ENCODE peak calls at places on chromosome 13, in eight cellular contexts. A, G, V, U, W, H, I and T are unnamed samples.

GRCh38 chr13:94947965-94948371 is 235.6 kb upstream of the SOX21 start:
- DNase-seq in V (no peak), I (no peak), A (no peak), U (no peak), W (no peak), H (no peak), G (no peak), T (no peak)

GRCh38 chr13:99196466-99197256 is 4.0 kb upstream of the UBAC2 start:
- DNase-seq in H (no peak), A (no peak), G (no peak), W (no peak), I (no peak), U (no peak), V (no peak), T (no peak)

GRCh38 chr13:77533875-77534788 is 1.4 kb upstream of the SCEL start:
- DNase-seq in A (no peak), U (no peak), I (no peak), G (no peak), W (no peak), H (no peak), V (no peak), T (no peak)

GRCh38 chr13:20492036-20492435 is 33.6 kb downstream of the CRYL1 start:
- DNase-seq in I (no peak), A (no peak), G (no peak), W (no peak), V (no peak), H (no peak), U (no peak), T (no peak)

GRCh38 chr13:98988782-98989181 is 10.9 kb upstream of the DOCK9 start:
- DNase-seq in G (no peak), H (no peak), U (no peak), I (no peak), V (no peak), A (no peak), W (no peak), T (no peak)

GRCh38 chr13:99307648-99308339 is 595 bp upstream of the GPR183 start:
- DNase-seq in A (no peak), G (no peak), W (no peak), I (no peak), H (no peak), V (no peak), U (no peak), T (peak; percentile 58)

GRCh38 chr13:33284916-33285315 is 639 bp downstream of the STARD13 start:
- DNase-seq in V (no peak), A (no peak), I (no peak), H (no peak), W (no peak), U (no peak), G (no peak), T (no peak)

GRCh38 chr13:110099922-110100321 is 207.0 kb downstream of the COL4A1 start:
- DNase-seq in A (no peak), I (no peak), U (no peak), W (no peak), H (no peak), V (no peak), G (no peak), T (no peak)

GRCh38 chr13:58025821-58026220 is 394.3 kb downstream of the PCDH17 start:
- DNase-seq in U (no peak), V (no peak), G (no peak), I (no peak), A (no peak), W (no peak), H (no peak), T (no peak)

GRCh38 chr13:40486518-40487163 is 179.8 kb downstream of the FOXO1 start:
- DNase-seq in G (no peak), V (no peak), I (no peak), A (no peak), W (no peak), H (no peak), U (no peak), T (no peak)

GRCh38 chr13:40484981-40485380 is 181.5 kb downstream of the FOXO1 start:
- DNase-seq in U (no peak), H (no peak), A (no peak), G (no peak), I (no peak), W (no peak), V (no peak), T (no peak)

GRCh38 chr13:40483601-40484000 is 182.8 kb downstream of the FOXO1 start:
- DNase-seq in W (peak; percentile 44), I (no peak), A (no peak), G (no peak), U (no peak), H (peak; percentile 60), V (no peak), T (no peak)

GRCh38 chr13:40485611-40486517 is 180.6 kb downstream of the FOXO1 start:
- DNase-seq in I (no peak), W (no peak), H (no peak), V (no peak), U (no peak), G (no peak), A (peak; percentile 63), T (no peak)

GRCh38 chr13:40484101-40484800 is 182.2 kb downstream of the FOXO1 start:
- DNase-seq in U (no peak), W (no peak), H (no peak), A (no peak), I (no peak), V (no peak), G (no peak), T (no peak)
- H3K4me1 ChIP-seq in U (no peaks in the 10 kb centered on the region), W (peaks cover 14% of the 10 kb centered on the region), H (peaks cover 38% of the 10 kb centered on the region), A (peaks cover 89% of the 10 kb centered on the region), I (peaks cover 13% of the 10 kb centered on the region), V (no peaks in the 10 kb centered on the region), G (peaks cover 24% of the 10 kb centered on the region), T (peaks cover 5% of the 10 kb centered on the region)

GRCh38 chr13:79402074-79402635 is 3.9 kb downstream of the RBM26 start:
- DNase-seq in U (no peak), A (no peak), W (no peak), I (no peak), H (no peak), G (no peak), V (no peak), T (no peak)
- H3K4me3 ChIP-seq in U (no peak overlapping the region), A (no peak overlapping the region), W (no peak overlapping the region), I (no peak overlapping the region), H (no peak overlapping the region), G (no peak overlapping the region), V (peak overlapping the region; percentile 72), T (no peak overlapping the region)

GRCh38 chr13:28655566-28655965 is 3.4 kb upstream of the POMP start:
- DNase-seq in I (no peak), W (no peak), A (no peak), G (no peak), H (no peak), U (no peak), V (no peak), T (no peak)

GRCh38 chr13:28657784-28658538 is 969 bp upstream of the POMP start:
- DNase-seq in U (no peak), H (no peak), V (no peak), G (no peak), I (no peak), A (no peak), W (no peak), T (no peak)

GRCh38 chr13:28659611-28659970 is 661 bp downstream of the POMP start:
- DNase-seq in W (no peak), I (no peak), U (no peak), A (no peak), V (no peak), G (no peak), H (no peak), T (no peak)

GRCh38 chr13:28658539-28658795 is 463 bp upstream of the POMP start:
- DNase-seq in V (no peak), G (no peak), W (no peak), U (no peak), H (no peak), A (no peak), I (no peak), T (no peak)

DNA sequence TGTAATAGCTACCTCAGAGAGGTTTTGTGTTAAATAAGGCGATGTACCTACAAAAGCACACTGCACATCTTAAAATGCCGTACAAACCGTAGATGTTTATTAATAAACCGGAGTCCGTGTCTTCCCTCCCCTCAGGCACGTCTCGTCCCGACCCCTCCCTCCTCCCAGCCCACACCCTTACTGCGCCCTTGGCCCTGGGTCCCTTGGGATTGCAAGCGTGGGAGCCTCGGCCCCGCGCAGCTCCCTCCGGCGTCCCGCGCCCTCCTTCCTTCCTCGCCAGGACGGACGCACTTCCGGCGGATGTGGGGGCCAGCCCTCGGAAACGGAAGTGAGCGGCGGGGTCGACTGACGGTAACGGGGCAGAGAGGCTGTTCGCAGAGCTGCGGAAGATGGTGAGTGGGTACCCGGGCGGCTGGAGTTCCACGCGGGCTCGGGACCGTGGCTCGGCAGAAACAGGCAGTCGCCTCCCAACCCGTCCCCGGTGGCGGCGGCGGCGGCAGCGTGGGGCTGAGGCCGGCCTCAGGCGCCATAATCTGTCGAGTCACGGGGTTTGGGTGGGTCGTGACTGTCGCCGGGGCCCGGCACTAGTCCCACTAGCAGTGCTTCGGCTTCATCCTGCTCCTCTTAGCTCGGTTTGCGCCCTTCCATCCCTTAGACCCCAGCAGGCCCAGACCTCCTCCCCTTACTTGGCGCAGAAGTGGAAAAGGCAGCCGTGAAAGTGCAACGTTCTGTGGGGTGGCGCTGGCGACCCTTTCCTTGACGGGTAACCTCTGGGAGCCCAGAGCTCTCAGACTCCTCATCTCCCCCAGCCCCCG is at the start of gene POMP:
- DNase-seq in H (peak; percentile 95), I (peak; percentile 95), W (peak; percentile 96), A (peak; percentile 93), V (peak; percentile 95), U (peak; percentile 96), G (peak; percentile 90), T (peak; percentile 95)
- H3K4me1 ChIP-seq in H (peaks cover 69% of the 10 kb centered on the region), I (peaks cover 9% of the 10 kb centered on the region), W (peaks cover 42% of the 10 kb centered on the region), A (peaks cover 33% of the 10 kb centered on the region), V (peaks cover 37% of the 10 kb centered on the region), U (peaks cover 49% of the 10 kb centered on the region), G (peaks cover 26% of the 10 kb centered on the region), T (peaks cover 53% of the 10 kb centered on the region)

DNA sequence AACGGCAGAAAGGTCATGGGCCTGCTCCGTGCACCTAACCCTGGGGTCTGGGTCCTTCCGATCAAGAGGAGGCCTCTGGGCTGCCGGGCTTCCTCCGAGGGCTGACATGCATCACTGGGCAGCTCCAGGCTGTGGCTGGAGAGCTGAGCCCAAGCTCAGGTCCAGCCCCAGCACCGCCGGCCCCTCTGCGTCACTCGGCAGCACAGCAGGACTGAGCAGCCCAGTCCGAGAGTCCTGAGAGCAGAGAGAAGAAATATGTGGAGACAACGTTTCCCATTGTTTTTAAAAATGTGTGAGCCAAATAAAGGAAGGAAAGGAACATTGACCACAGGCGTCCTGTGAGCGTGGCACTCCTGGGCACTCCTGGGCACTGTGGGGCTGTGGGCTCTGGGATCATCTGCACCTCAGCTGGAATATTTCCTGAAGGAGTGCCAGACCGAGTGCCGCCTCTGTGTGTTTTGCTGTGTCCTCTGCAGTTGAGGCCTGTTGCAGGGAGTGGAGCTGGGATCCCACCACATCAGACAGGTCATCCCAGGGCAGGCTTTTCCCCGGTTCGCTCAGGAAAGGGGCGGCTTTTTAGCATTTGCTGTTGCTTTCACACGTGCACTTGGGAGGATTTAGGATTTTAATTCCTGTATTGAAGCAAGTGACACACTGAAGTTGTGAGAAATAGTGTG is 37.8 kb upstream of the TFDP1 start:
- DNase-seq in W (peak; percentile 29), H (peak; percentile 58), G (peak; percentile 26), A (no peak), I (peak; percentile 39), U (no peak), V (peak; percentile 59), T (peak; percentile 36)
- H3K4me3 ChIP-seq in W (no peak overlapping the region), H (peak overlapping the region; percentile 45), G (no peak overlapping the region), A (no peak overlapping the region), I (no peak overlapping the region), U (no peak overlapping the region), V (no peak overlapping the region), T (no peak overlapping the region)